ENCODE peak calls at places on chromosomes 16 and 17, in ten cellular contexts. X, P, O, U, I, H, K, G, C and D are unnamed samples.

GRCh38 chr17:48470388-48471034 is 40.5 kb upstream of the SKAP1 start:
- DNase-seq in X (no peak), P (no peak), O (no peak), U (peak), I (no peak), H (peak), K (no peak), G (no peak), C (no peak), D (no peak)

GRCh38 chr16:57471209-57471608 is 8.7 kb downstream of the POLR2C start:
- DNase-seq in X (no peak), P (no peak), O (no peak), U (peak), I (no peak), H (no peak), K (no peak), G (no peak), C (no peak), D (no peak)

GRCh38 chr17:77435272-77436057 is 294.7 kb downstream of the SEC14L1 start:
- DNase-seq in X (no peak), P (no peak), O (no peak), U (no peak), I (no peak), H (no peak), K (no peak), G (no peak), C (no peak), D (no peak)

GRCh38 chr16:53549970-53550406 is 47.0 kb upstream of the AKTIP start:
- DNase-seq in X (peak), P (peak), O (peak), U (peak), I (peak), H (peak), K (peak), G (peak), C (peak), D (peak)

GRCh38 chr16:30010817-30011504 is at the start of gene DOC2A:
- DNase-seq in X (peak), P (no peak), O (no peak), U (no peak), I (no peak), H (no peak), K (no peak), G (no peak), C (no peak), D (no peak)

GRCh38 chr17:63950940-63951907 is 19.1 kb upstream of the CD79B start:
- DNase-seq in X (no peak), P (no peak), O (peak), U (peak), I (no peak), H (no peak), K (no peak), G (peak), C (peak), D (no peak)

GRCh38 chr17:1460233-1460632 is 4.2 kb upstream of the CRK start:
- DNase-seq in X (no peak), P (peak), O (peak), U (no peak), I (peak), H (no peak), K (peak), G (peak), C (no peak), D (no peak)

GRCh38 chr17:74444406-74444805 is 12.5 kb downstream of the GPRC5C start:
- DNase-seq in X (no peak), P (peak), O (peak), U (no peak), I (peak), H (no peak), K (no peak), G (no peak), C (no peak), D (no peak)

GRCh38 chr17:76071497-76072148 is 694 bp downstream of the SRP68 start:
- DNase-seq in X (no peak), P (no peak), O (no peak), U (no peak), I (no peak), H (no peak), K (no peak), G (no peak), C (peak), D (no peak)

GRCh38 chr17:34527908-34528470 is 51.4 kb upstream of the TMEM132E start:
- DNase-seq in X (peak), P (no peak), O (no peak), U (peak), I (no peak), H (no peak), K (no peak), G (no peak), C (no peak), D (no peak)
- TF ChIP-seq CTCF in X (peak), P (no peak), O (no peak), U (no peak), I (no peak), H (no peak), K (no peak), G (no peak), C (peak), D (peak)

GRCh38 chr16:70529051-70529777 is 5.6 kb downstream of the SF3B3 start:
- DNase-seq in X (peak), P (no peak), O (no peak), U (peak), I (no peak), H (peak), K (no peak), G (peak), C (peak), D (no peak)
- TF ChIP-seq CTCF in X (peak), P (peak), O (no peak), U (peak), I (no peak), H (peak), K (peak), G (peak), C (peak), D (peak)

DNA sequence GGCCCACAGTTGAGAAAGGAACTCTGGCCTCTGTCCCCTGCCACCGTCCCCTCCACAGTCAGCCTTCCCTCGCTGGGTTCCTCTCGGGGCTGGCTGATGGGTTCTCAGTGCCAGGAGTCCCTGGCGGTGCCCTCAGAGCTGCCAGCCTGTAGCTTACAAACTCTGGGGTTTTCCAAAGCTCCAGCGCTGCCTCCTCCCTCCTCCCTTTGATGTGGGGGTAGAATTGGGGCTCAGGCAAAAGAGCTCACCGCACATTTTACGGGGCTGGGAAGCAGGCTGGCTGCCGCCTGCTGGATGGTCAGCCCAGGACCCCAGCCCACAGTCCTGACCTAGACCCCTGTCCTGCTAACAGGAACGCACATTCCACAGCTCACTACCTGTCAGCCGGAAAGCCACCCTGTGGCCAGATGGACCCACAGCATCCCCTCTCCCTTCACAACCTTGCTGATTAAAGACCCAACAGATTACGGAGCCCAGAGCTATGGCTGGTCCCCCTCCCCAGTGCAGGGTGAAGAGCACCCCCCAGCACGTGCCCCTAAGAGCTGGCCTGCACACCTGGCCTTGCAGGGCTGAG is 6.0 kb downstream of the VASN start:
- DNase-seq in X (no peak), P (no peak), O (no peak), U (no peak), I (no peak), H (no peak), K (no peak), G (no peak), C (no peak), D (no peak)
- TF ChIP-seq CTCF in X (peak), P (no peak), O (no peak), U (no peak), I (no peak), H (no peak), K (no peak), G (peak), C (no peak), D (no peak)

DNA sequence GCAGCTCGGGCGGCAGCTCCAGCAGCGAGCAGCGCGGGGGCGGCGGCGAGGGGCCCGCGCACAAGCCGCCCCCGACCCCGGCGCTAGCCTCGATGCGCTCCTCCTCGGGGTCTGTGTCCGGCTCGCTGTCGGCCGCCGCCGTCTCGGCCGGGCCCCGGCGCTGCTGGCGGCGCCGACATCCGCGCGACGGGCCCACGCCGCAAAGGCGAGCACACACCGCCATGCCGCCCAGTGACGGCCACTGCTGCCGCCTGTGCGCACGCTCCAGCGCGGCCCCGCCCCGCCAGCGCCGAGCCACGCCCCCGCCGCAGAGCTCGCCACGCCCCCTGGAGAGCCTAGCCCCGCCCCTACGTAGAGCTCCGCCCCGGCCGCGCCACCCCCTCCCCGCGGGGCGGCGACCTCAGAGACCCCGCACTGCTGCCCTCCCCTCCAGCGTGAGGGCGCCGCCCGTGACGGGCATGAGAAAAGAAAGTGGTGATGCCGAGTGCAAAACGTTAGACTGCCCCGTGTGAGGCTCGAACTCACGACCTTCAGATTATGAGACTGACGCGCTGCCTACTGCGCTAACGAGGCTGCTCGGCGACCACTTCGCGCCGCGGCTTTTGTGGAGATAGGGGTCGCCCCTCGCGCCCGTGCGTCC is at the start of gene FBXO31:
- DNase-seq in X (peak), P (peak), O (peak), U (peak), I (peak), H (peak), K (peak), G (peak), C (peak), D (no peak)
- TF ChIP-seq CTCF in X (no peak), P (no peak), O (no peak), U (no peak), I (no peak), H (no peak), K (no peak), G (no peak), C (no peak), D (peak)

DNA sequence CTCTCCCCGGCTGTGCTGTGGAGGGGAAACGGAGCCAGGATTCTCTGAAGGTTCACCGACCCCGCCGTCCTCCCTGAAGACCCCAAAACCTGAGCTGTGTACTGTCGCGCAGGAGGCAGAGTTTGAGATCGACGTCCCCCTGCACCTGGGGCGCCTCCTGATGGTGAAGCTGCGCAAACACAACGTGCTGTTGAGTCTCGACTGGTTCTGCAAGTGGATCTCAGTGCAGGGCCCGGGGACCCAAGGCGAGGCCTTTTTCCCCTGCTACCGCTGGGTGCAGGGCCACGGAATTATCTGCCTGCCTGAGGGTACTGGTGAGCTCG is 62.6 kb upstream of the TEKT1 start:
- DNase-seq in X (no peak), P (no peak), O (no peak), U (no peak), I (no peak), H (no peak), K (no peak), G (peak), C (peak), D (no peak)
- TF ChIP-seq CTCF in X (no peak), P (no peak), O (no peak), U (no peak), I (no peak), H (peak), K (no peak), G (peak), C (peak), D (peak)

DNA sequence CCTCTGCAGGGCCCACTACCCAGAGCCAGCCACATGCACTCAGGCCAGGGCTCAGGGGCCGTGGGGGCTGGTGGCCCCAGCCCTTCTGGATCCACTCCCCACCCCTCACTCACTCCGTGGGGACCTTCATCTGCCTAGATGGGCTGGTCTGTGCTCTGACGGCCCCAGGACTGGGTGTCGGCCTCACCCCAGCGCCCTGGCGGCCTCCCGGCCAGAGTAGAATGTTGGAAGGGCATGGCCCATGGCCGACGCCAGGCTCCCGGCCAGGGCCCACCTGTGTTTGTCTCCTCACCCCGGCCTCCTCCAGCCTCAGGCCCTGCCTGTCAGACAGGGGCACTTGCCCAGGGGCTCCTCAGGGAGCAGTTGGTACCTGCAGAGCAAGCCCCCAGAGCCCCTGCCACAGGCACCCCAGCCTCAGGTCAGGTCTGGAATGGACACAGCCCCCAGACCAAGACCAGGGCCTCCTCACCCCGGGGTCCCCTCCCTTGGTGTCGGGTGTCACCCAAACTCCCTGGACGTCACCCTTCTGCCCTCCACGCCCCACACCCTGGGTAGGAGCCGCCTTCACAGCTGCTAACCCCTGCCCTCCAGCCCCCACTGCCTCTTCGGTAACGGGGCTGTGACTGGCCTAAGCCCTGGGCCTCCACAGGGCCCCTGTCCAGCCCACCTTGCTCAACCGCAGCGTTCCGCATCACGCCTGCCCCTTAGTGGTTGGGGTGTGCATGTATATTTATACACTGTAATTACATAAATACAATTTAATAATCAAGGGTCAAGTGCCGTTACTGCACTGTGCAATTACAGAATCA is 3.0 kb upstream of the CDH15 start:
- DNase-seq in X (no peak), P (no peak), O (no peak), U (no peak), I (no peak), H (no peak), K (no peak), G (no peak), C (no peak), D (no peak)
- TF ChIP-seq CTCF in X (no peak), P (no peak), O (no peak), U (no peak), I (no peak), H (no peak), K (no peak), G (no peak), C (no peak), D (no peak)

DNA sequence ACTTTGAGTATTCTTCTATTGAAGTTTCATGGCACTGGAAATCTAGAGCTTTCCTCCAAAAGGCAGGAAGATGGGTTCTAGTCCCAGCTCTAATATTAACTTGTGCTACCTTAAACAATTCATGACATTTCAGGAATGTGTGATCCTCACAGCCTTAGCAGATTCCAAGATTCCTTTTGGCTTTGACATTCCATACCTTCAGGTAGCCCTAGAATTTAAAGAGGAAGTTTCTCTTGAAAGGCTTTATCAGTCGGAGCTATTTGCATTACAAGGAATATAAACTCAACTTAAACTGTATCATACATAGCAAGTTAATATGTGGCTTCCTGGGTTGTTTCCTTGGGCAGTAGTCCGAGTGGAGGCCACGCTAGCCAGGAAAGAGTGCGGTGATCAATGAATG is 330.0 kb downstream of the SHISA9 start:
- DNase-seq in X (no peak), P (no peak), O (no peak), U (no peak), I (no peak), H (no peak), K (no peak), G (no peak), C (no peak), D (no peak)
- TF ChIP-seq CTCF in X (no peak), P (no peak), O (no peak), U (no peak), I (no peak), H (no peak), K (no peak), G (no peak), C (no peak), D (no peak)

DNA sequence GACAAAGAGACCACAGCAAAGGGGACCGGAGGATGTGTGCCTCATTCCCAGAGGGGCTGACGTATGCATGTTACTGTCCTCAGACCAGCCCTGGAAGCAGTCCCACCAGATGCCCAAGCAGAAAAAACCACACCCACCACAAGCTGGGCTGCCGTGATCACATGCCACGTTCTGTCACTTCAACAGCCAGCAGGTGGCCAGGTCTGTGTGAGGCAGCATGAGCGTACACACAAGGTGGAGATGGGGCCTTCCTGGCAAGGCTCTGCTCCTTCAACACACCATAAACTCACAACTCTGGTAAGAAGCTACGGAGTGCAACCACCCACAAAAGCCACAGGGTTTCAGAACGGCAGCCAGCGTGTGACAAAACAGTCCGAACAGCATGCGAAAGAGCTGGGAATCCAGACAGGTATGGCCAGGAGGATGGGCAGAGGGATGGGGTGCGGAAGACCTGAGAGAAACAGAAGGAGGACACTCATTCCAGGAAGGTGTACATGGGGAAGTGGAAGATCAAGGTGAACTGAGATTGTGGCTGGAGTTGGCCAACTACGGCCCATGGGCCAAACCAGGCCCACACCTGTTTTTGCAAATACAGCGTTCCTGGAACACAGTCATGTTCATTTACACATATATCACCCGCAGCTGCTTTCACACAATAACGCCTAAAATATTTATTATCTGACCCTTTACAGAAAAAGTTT is 27.9 kb downstream of the MBTPS1 start:
- DNase-seq in X (peak), P (peak), O (peak), U (peak), I (no peak), H (no peak), K (no peak), G (no peak), C (peak), D (no peak)
- TF ChIP-seq CTCF in X (no peak), P (no peak), O (no peak), U (no peak), I (no peak), H (no peak), K (no peak), G (peak), C (peak), D (no peak)

GRCh38 chr17:12667299-12667958 is 1.7 kb downstream of the MYOCD start:
- DNase-seq in X (peak), P (peak), O (no peak), U (peak), I (peak), H (peak), K (no peak), G (peak), C (peak), D (no peak)
- TF ChIP-seq CTCF in X (no peak), P (peak), O (no peak), U (peak), I (peak), H (peak), K (no peak), G (peak), C (peak), D (peak)

GRCh38 chr16:67150058-67150832 is 553 bp downstream of the B3GNT9 start:
- DNase-seq in X (peak), P (peak), O (no peak), U (peak), I (peak), H (peak), K (no peak), G (peak), C (peak), D (no peak)
- TF ChIP-seq CTCF in X (no peak), P (peak), O (no peak), U (no peak), I (no peak), H (no peak), K (no peak), G (peak), C (no peak), D (no peak)